ENCODE peak calls at places on chromosomes 11 and 22, in five cellular contexts. U, L, R, J and A are unnamed samples.

GRCh38 chr22:46547883-46548244 is 10.4 kb upstream of the CELSR1 start:
- DNase-seq in U (peak; percentile 79), R (no peak), L (peak; percentile 85), J (peak; percentile 62), A (no peak)

GRCh38 chr11:44146931-44147330 is 51.5 kb downstream of the EXT2 start:
- DNase-seq in R (no peak), J (no peak), U (no peak), L (no peak), A (no peak)

GRCh38 chr11:36034572-36035331 is 90.9 kb downstream of the LDLRAD3 start:
- DNase-seq in L (no peak), U (no peak), R (no peak), J (no peak), A (no peak)

GRCh38 chr11:128956401-128957203 is 13.9 kb upstream of the TP53AIP1 start:
- DNase-seq in J (no peak), L (no peak), R (peak; percentile 74), U (no peak), A (no peak)

GRCh38 chr11:110856993-110857812 is 145.0 kb upstream of the ARHGAP20 start:
- DNase-seq in J (no peak), R (no peak), U (no peak), L (no peak), A (no peak)

GRCh38 chr11:126145954-126146353 is 65.5 kb downstream of the RPUSD4 start:
- DNase-seq in R (no peak), U (no peak), L (peak; percentile 17), J (no peak), A (no peak)

GRCh38 chr22:41286639-41287091 is 678 bp upstream of the RANGAP1 start:
- DNase-seq in J (no peak), L (no peak), R (no peak), U (no peak), A (peak; percentile 50)

GRCh38 chr11:65554842-65555395 is 3.2 kb downstream of the LTBP3 start:
- DNase-seq in J (no peak), L (no peak), R (no peak), U (no peak), A (no peak)

GRCh38 chr11:17585911-17586695 is 39.0 kb downstream of the OTOG start:
- DNase-seq in J (no peak), L (no peak), U (no peak), R (no peak), A (no peak)

GRCh38 chr11:80109031-80109430 is 668.2 kb upstream of the TENM4 start:
- DNase-seq in L (no peak), U (no peak), J (no peak), R (no peak), A (no peak)

GRCh38 chr22:20674998-20675397 is 98.9 kb upstream of the SERPIND1 start:
- DNase-seq in L (no peak), R (no peak), J (no peak), U (no peak), A (no peak)

GRCh38 chr11:29159552-29160465 is 857.0 kb downstream of the KCNA4 start:
- DNase-seq in J (no peak), U (no peak), R (peak; percentile 17), L (no peak), A (no peak)

GRCh38 chr11:119445850-119446249 is 22.9 kb upstream of the THY1 start:
- DNase-seq in R (no peak), J (no peak), L (no peak), U (no peak), A (no peak)

GRCh38 chr22:37690407-37690806 is 4.3 kb downstream of the NOL12 start:
- DNase-seq in L (no peak), J (no peak), U (no peak), R (no peak), A (no peak)

GRCh38 chr11:70663815-70664214 is 265.5 kb downstream of the CTTN start:
- DNase-seq in J (no peak), L (no peak), R (no peak), U (no peak), A (no peak)

GRCh38 chr11:93089474-93090102 is 108.2 kb downstream of the SLC36A4 start:
- DNase-seq in L (no peak), J (no peak), R (peak; percentile 41), U (no peak), A (no peak)

DNA sequence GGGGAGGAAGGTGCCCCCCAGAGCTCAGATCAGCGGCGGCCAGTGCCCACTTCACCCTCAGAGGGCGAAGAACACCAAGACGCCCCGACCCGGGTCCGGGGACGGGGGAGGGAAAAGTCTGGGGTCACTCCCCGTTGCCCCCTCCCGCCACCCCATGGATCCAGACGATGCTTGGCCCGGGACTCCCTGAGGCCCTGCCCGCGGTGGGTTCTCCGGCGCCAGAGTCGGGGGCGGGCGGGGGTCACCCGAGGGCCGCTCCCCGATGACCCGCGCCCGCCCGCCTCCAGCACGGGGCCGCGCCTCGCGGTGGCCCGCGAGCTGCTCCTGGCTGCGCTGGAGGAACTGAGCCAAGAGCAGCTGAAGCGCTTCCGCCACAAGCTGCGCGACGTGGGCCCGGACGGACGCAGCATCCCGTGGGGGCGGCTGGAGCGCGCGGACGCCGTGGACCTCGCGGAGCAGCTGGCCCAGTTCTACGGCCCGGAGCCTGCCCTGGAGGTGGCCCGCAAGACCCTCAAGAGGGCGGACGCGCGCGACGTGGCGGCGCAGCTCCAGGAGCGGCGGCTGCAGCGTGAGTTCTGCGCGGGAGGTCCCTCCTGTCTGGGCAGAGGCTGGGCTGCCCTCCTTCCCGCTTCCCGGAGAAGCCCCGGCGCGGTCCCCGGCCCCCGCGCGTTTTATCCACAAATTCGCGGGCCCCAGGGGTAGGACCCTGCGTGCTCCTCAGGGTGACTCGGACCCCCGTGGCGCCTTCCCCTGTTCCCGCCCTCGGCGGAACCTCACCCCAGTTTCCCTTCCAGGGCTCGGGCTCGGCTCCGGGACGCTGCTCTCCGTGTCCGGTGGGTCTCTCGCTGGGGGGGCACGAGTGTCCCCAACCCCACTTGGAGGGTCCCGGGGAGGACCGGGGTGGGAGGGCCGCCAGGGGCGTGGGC is 1.1 kb downstream of the NLRP6 start:
- DNase-seq in L (no peak), R (no peak), U (no peak), J (no peak), A (no peak)
- H3K4me1 ChIP-seq in L (no peaks in the 10 kb centered on the region), R (peaks cover 12% of the 10 kb centered on the region), U (peaks cover 36% of the 10 kb centered on the region), J (no peaks in the 10 kb centered on the region), A (peaks cover 45% of the 10 kb centered on the region)

DNA sequence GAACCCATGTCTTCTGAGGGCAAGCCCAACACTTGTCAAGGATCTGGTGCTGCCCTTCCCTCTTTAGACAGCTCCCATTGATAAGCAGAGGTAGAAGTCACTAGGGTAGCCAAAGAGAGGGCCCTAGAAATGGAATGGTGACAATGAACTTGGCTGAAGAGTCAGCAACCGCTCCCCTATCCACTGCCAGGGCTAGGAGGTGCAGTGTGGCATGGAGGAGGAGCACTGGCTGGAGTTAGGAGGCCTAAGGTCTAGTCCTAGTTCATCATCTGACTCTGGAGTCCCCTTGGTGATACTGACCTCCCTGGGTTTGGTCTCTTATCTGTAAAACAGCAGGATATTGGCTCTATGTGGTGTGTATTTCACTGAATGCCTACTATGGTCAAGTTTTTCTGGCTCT is 10.3 kb downstream of the TIMP3 start:
- DNase-seq in J (no peak), U (no peak), R (no peak), L (no peak), A (no peak)
- H3K27ac ChIP-seq in J (no peak overlapping the region), U (peak overlapping the region; percentile 68), R (no peak overlapping the region), L (no peak overlapping the region), A (no peak overlapping the region)

GRCh38 chr22:42645938-42646568 is 3.1 kb downstream of the CYB5R3 start:
- DNase-seq in L (no peak), J (no peak), U (no peak), R (no peak), A (no peak)
- H3K4me3 ChIP-seq in L (no peak overlapping the region), J (peak overlapping the region; percentile 30), U (peak overlapping the region; percentile 78), R (no peak overlapping the region), A (no peak overlapping the region)

GRCh38 chr11:67998150-67999045 is 5.5 kb downstream of the UNC93B1 start:
- DNase-seq in U (no peak), R (no peak), J (no peak), L (peak; percentile 55), A (no peak)
- H3K4me1 ChIP-seq in U (peaks cover 5% of the 10 kb centered on the region), R (no peaks in the 10 kb centered on the region), J (no peaks in the 10 kb centered on the region), L (no peaks in the 10 kb centered on the region), A (peaks cover 8% of the 10 kb centered on the region)

GRCh38 chr22:48806227-48806781 is 1021.4 kb downstream of the BRD1 start:
- DNase-seq in R (no peak), J (no peak), L (peak; percentile 70), U (no peak), A (no peak)
- H3K27ac ChIP-seq in R (no peak overlapping the region), J (no peak overlapping the region), L (no peak overlapping the region), U (no peak overlapping the region), A (no peak overlapping the region)

GRCh38 chr22:49928571-49929552 is 10.4 kb downstream of the CRELD2 start:
- DNase-seq in J (no peak), U (no peak), L (no peak), R (no peak), A (no peak)
- H3K4me3 ChIP-seq in J (peak overlapping the region; percentile 3), U (peak overlapping the region; percentile 27), L (no peak overlapping the region), R (no peak overlapping the region), A (no peak overlapping the region)

GRCh38 chr11:69640260-69640994 is 529 bp upstream of the CCND1 start:
- DNase-seq in R (no peak), U (peak; percentile 44), L (peak; percentile 77), J (no peak), A (no peak)

GRCh38 chr11:69637956-69638871 is 2.7 kb upstream of the CCND1 start:
- DNase-seq in L (peak; percentile 83), R (no peak), J (no peak), U (peak; percentile 52), A (no peak)

GRCh38 chr11:69638941-69639681 is 1.8 kb upstream of the CCND1 start:
- DNase-seq in J (peak; percentile 82), R (peak; percentile 82), L (peak; percentile 97), U (peak; percentile 94), A (no peak)

GRCh38 chr11:69640995-69641581 is at the start of gene CCND1:
- DNase-seq in U (peak; percentile 76), J (peak; percentile 54), R (no peak), L (peak; percentile 89), A (no peak)

GRCh38 chr11:69639843-69640242 is 1.1 kb upstream of the CCND1 start:
- DNase-seq in U (no peak), R (no peak), J (no peak), L (no peak), A (no peak)
- H3K4me1 ChIP-seq in U (peaks cover 92% of the 10 kb centered on the region), R (peaks cover 47% of the 10 kb centered on the region), J (peaks cover 45% of the 10 kb centered on the region), L (no peaks in the 10 kb centered on the region), A (peaks cover 61% of the 10 kb centered on the region)

DNA sequence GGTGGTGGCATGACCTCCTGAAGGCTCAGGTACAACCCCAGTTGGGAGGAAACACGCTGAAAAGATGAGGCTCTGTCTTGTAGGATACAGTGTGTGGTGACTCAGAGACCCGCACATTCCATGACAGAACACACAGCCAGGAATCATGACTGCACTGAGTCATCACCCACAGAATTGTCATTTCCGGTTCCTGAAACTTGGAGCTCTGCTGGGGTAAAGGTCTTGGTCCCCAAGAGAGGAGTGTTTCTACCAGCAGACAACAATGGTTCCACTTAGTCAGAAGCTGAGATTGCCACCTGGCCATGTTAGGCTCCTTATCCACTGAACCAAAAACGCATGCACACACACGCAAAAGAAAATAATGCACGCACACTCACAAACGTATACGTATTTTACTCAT is 31.5 kb upstream of the CYB5R3 start:
- DNase-seq in U (no peak), J (no peak), L (no peak), R (no peak), A (no peak)
- H3K27ac ChIP-seq in U (peak overlapping the region; percentile 35), J (no peak overlapping the region), L (no peak overlapping the region), R (no peak overlapping the region), A (no peak overlapping the region)